ENCODE peak calls at places on chromosomes 2 and 18, in nine cellular contexts. One of them, this sample, is unnamed.

GRCh38 chr2:129253461-129253812 is 726.0 kb upstream of the RAB6C start:
- DNase-seq in substantia nigra: no peak
- DNase-seq in tibial artery: no peak
- DNase-seq in SJCRH30: peak
- DNase-seq in lung: no peak
- DNase-seq in GM03348: no peak
- DNase-seq in OCI-LY7: peak
- DNase-seq in AG09309: no peak
- DNase-seq in Caki2: no peak
- DNase-seq in this sample: no peak

GRCh38 chr2:53356291-53356905 is 411.2 kb upstream of the CHAC2 start:
- DNase-seq in OCI-LY7: no peak
- DNase-seq in lung: no peak
- DNase-seq in GM03348: no peak
- DNase-seq in AG09309: no peak
- DNase-seq in SJCRH30: peak
- DNase-seq in substantia nigra: no peak
- DNase-seq in tibial artery: no peak
- DNase-seq in Caki2: no peak
- DNase-seq in this sample: no peak

GRCh38 chr2:172081248-172082022 is 3.9 kb upstream of the DLX1 start:
- DNase-seq in Caki2: no peak
- DNase-seq in tibial artery: no peak
- DNase-seq in SJCRH30: no peak
- DNase-seq in lung: no peak
- DNase-seq in OCI-LY7: no peak
- DNase-seq in GM03348: no peak
- DNase-seq in substantia nigra: no peak
- DNase-seq in AG09309: no peak
- DNase-seq in this sample: no peak

GRCh38 chr2:44131177-44131576 is 37.5 kb upstream of the PPM1B start:
- DNase-seq in AG09309: no peak
- DNase-seq in substantia nigra: no peak
- DNase-seq in Caki2: no peak
- DNase-seq in tibial artery: no peak
- DNase-seq in OCI-LY7: no peak
- DNase-seq in lung: no peak
- DNase-seq in SJCRH30: no peak
- DNase-seq in GM03348: no peak
- DNase-seq in this sample: no peak

GRCh38 chr2:230774348-230774951 is 61.8 kb downstream of the CAB39 start:
- DNase-seq in OCI-LY7: no peak
- DNase-seq in substantia nigra: no peak
- DNase-seq in AG09309: peak
- DNase-seq in GM03348: peak
- DNase-seq in SJCRH30: no peak
- DNase-seq in Caki2: peak
- DNase-seq in tibial artery: no peak
- DNase-seq in lung: no peak
- DNase-seq in this sample: no peak

GRCh38 chr18:28723506-28723905 is 546.6 kb upstream of the CDH2 start:
- DNase-seq in AG09309: no peak
- DNase-seq in substantia nigra: no peak
- DNase-seq in lung: no peak
- DNase-seq in OCI-LY7: no peak
- DNase-seq in GM03348: no peak
- DNase-seq in Caki2: no peak
- DNase-seq in SJCRH30: no peak
- DNase-seq in tibial artery: no peak
- DNase-seq in this sample: no peak

GRCh38 chr2:217277646-217278048 is 417.8 kb upstream of the TNP1 start:
- DNase-seq in lung: no peak
- DNase-seq in GM03348: peak
- DNase-seq in substantia nigra: peak
- DNase-seq in AG09309: no peak
- DNase-seq in SJCRH30: peak
- DNase-seq in tibial artery: no peak
- DNase-seq in OCI-LY7: no peak
- DNase-seq in Caki2: peak
- DNase-seq in this sample: no peak

GRCh38 chr18:26511339-26512071 is 36.8 kb downstream of the KCTD1 start:
- DNase-seq in SJCRH30: no peak
- DNase-seq in AG09309: no peak
- DNase-seq in lung: peak
- DNase-seq in substantia nigra: no peak
- DNase-seq in Caki2: peak
- DNase-seq in tibial artery: no peak
- DNase-seq in OCI-LY7: no peak
- DNase-seq in GM03348: no peak
- DNase-seq in this sample: no peak

GRCh38 chr2:85601771-85602475 is 575 bp downstream of the TMEM150A start:
- DNase-seq in Caki2: no peak
- DNase-seq in substantia nigra: no peak
- DNase-seq in lung: peak
- DNase-seq in SJCRH30: no peak
- DNase-seq in tibial artery: peak
- DNase-seq in OCI-LY7: no peak
- DNase-seq in GM03348: peak
- DNase-seq in AG09309: no peak
- DNase-seq in this sample: peak

GRCh38 chr2:17309741-17310339 is 208.4 kb downstream of the RAD51AP2 start:
- DNase-seq in substantia nigra: no peak
- DNase-seq in SJCRH30: peak
- DNase-seq in GM03348: peak
- DNase-seq in lung: peak
- DNase-seq in AG09309: no peak
- DNase-seq in OCI-LY7: peak
- DNase-seq in Caki2: peak
- DNase-seq in tibial artery: no peak
- DNase-seq in this sample: peak

GRCh38 chr2:69791045-69791444 is 38.4 kb upstream of the GMCL1 start:
- DNase-seq in Caki2: no peak
- DNase-seq in OCI-LY7: peak
- DNase-seq in lung: no peak
- DNase-seq in AG09309: no peak
- DNase-seq in tibial artery: no peak
- DNase-seq in GM03348: no peak
- DNase-seq in substantia nigra: no peak
- DNase-seq in SJCRH30: no peak
- DNase-seq in this sample: no peak

GRCh38 chr2:122414911-122415310 is 659.5 kb downstream of the TSN start:
- DNase-seq in lung: no peak
- DNase-seq in SJCRH30: no peak
- DNase-seq in AG09309: no peak
- DNase-seq in tibial artery: no peak
- DNase-seq in Caki2: peak
- DNase-seq in substantia nigra: no peak
- DNase-seq in OCI-LY7: no peak
- DNase-seq in GM03348: no peak
- DNase-seq in this sample: no peak

GRCh38 chr2:15732341-15733077 is 140.8 kb downstream of the DDX1 start:
- DNase-seq in Caki2: no peak
- DNase-seq in SJCRH30: peak
- DNase-seq in substantia nigra: no peak
- DNase-seq in AG09309: no peak
- DNase-seq in GM03348: no peak
- DNase-seq in tibial artery: no peak
- DNase-seq in OCI-LY7: peak
- DNase-seq in lung: no peak
- DNase-seq in this sample: no peak

GRCh38 chr2:133561045-133561852 is 7.0 kb downstream of the NCKAP5 start:
- DNase-seq in substantia nigra: no peak
- DNase-seq in lung: no peak
- DNase-seq in tibial artery: no peak
- DNase-seq in Caki2: peak
- DNase-seq in OCI-LY7: peak
- DNase-seq in SJCRH30: no peak
- DNase-seq in AG09309: peak
- DNase-seq in GM03348: peak
- DNase-seq in this sample: no peak

GRCh38 chr2:239146011-239146641 is 254.7 kb downstream of the HDAC4 start:
- DNase-seq in AG09309: no peak
- DNase-seq in GM03348: no peak
- DNase-seq in substantia nigra: no peak
- DNase-seq in lung: no peak
- DNase-seq in tibial artery: no peak
- DNase-seq in Caki2: no peak
- DNase-seq in OCI-LY7: no peak
- DNase-seq in SJCRH30: no peak
- DNase-seq in this sample: no peak

GRCh38 chr2:69163109-69163508 is 150.1 kb downstream of the ANTXR1 start:
- DNase-seq in GM03348: peak
- DNase-seq in Caki2: peak
- DNase-seq in OCI-LY7: no peak
- DNase-seq in tibial artery: peak
- DNase-seq in substantia nigra: no peak
- DNase-seq in lung: no peak
- DNase-seq in SJCRH30: no peak
- DNase-seq in AG09309: peak
- DNase-seq in this sample: no peak

GRCh38 chr2:192591617-192592016 is 396.9 kb upstream of the TMEFF2 start:
- DNase-seq in AG09309: no peak
- DNase-seq in lung: no peak
- DNase-seq in Caki2: no peak
- DNase-seq in substantia nigra: no peak
- DNase-seq in GM03348: no peak
- DNase-seq in OCI-LY7: no peak
- DNase-seq in SJCRH30: no peak
- DNase-seq in tibial artery: no peak
- DNase-seq in this sample: no peak

GRCh38 chr2:130963849-130964793 is 127.4 kb downstream of the ARHGEF4 start:
- DNase-seq in tibial artery: no peak
- DNase-seq in GM03348: peak
- DNase-seq in SJCRH30: no peak
- DNase-seq in AG09309: no peak
- DNase-seq in OCI-LY7: no peak
- DNase-seq in lung: no peak
- DNase-seq in substantia nigra: no peak
- DNase-seq in Caki2: no peak
- DNase-seq in this sample: no peak

GRCh38 chr2:7738596-7738995 is 821.4 kb downstream of the RNF144A start:
- DNase-seq in GM03348: peak
- DNase-seq in OCI-LY7: no peak
- DNase-seq in substantia nigra: no peak
- DNase-seq in SJCRH30: no peak
- DNase-seq in AG09309: peak
- DNase-seq in Caki2: no peak
- DNase-seq in tibial artery: no peak
- DNase-seq in lung: no peak
- DNase-seq in this sample: no peak

GRCh38 chr2:12502759-12503158 is 214.0 kb upstream of the TRIB2 start:
- DNase-seq in SJCRH30: no peak
- DNase-seq in OCI-LY7: no peak
- DNase-seq in lung: no peak
- DNase-seq in AG09309: peak
- DNase-seq in Caki2: no peak
- DNase-seq in tibial artery: no peak
- DNase-seq in GM03348: peak
- DNase-seq in substantia nigra: no peak
- DNase-seq in this sample: no peak

GRCh38 chr2:129179199-129179598 is 800.3 kb upstream of the RAB6C start:
- DNase-seq in tibial artery: no peak
- DNase-seq in Caki2: no peak
- DNase-seq in AG09309: no peak
- DNase-seq in lung: no peak
- DNase-seq in OCI-LY7: no peak
- DNase-seq in SJCRH30: no peak
- DNase-seq in substantia nigra: no peak
- DNase-seq in GM03348: no peak
- DNase-seq in this sample: no peak

GRCh38 chr2:62216616-62217015 is 20.7 kb downstream of the B3GNT2 start:
- DNase-seq in OCI-LY7: no peak
- DNase-seq in SJCRH30: no peak
- DNase-seq in Caki2: no peak
- DNase-seq in GM03348: peak
- DNase-seq in tibial artery: peak
- DNase-seq in lung: no peak
- DNase-seq in substantia nigra: no peak
- DNase-seq in AG09309: peak
- DNase-seq in this sample: no peak

GRCh38 chr2:217797661-217798069 is 205.1 kb downstream of the TNS1 start:
- DNase-seq in substantia nigra: no peak
- DNase-seq in tibial artery: peak
- DNase-seq in Caki2: no peak
- DNase-seq in OCI-LY7: peak
- DNase-seq in AG09309: no peak
- DNase-seq in SJCRH30: no peak
- DNase-seq in lung: peak
- DNase-seq in GM03348: no peak
- DNase-seq in this sample: peak

GRCh38 chr2:96103388-96103705 is 13.0 kb downstream of the ADRA2B start:
- DNase-seq in tibial artery: peak
- DNase-seq in lung: no peak
- DNase-seq in OCI-LY7: no peak
- DNase-seq in substantia nigra: no peak
- DNase-seq in SJCRH30: no peak
- DNase-seq in Caki2: no peak
- DNase-seq in GM03348: no peak
- DNase-seq in AG09309: no peak
- DNase-seq in this sample: peak

GRCh38 chr18:10131783-10132381 is 218.1 kb downstream of the VAPA start:
- DNase-seq in OCI-LY7: no peak
- DNase-seq in SJCRH30: no peak
- DNase-seq in lung: no peak
- DNase-seq in AG09309: no peak
- DNase-seq in tibial artery: no peak
- DNase-seq in Caki2: no peak
- DNase-seq in GM03348: no peak
- DNase-seq in substantia nigra: no peak
- DNase-seq in this sample: no peak

GRCh38 chr18:6118080-6118479 is 222.8 kb upstream of the TMEM200C start:
- DNase-seq in AG09309: no peak
- DNase-seq in substantia nigra: no peak
- DNase-seq in Caki2: no peak
- DNase-seq in lung: no peak
- DNase-seq in tibial artery: no peak
- DNase-seq in OCI-LY7: no peak
- DNase-seq in GM03348: no peak
- DNase-seq in SJCRH30: no peak
- DNase-seq in this sample: no peak

GRCh38 chr2:241067501-241068135 is 34.5 kb downstream of the MTERF4 start:
- DNase-seq in lung: peak
- DNase-seq in SJCRH30: no peak
- DNase-seq in Caki2: no peak
- DNase-seq in GM03348: peak
- DNase-seq in substantia nigra: no peak
- DNase-seq in OCI-LY7: no peak
- DNase-seq in tibial artery: no peak
- DNase-seq in AG09309: no peak
- DNase-seq in this sample: no peak

GRCh38 chr2:189865836-189866235 is 81.6 kb downstream of the PMS1 start:
- DNase-seq in GM03348: no peak
- DNase-seq in substantia nigra: no peak
- DNase-seq in AG09309: no peak
- DNase-seq in OCI-LY7: peak
- DNase-seq in SJCRH30: no peak
- DNase-seq in tibial artery: no peak
- DNase-seq in Caki2: no peak
- DNase-seq in lung: no peak
- DNase-seq in this sample: no peak

GRCh38 chr2:150410809-150411208 is 76.7 kb downstream of the RND3 start:
- DNase-seq in tibial artery: no peak
- DNase-seq in SJCRH30: peak
- DNase-seq in lung: no peak
- DNase-seq in Caki2: peak
- DNase-seq in OCI-LY7: no peak
- DNase-seq in GM03348: peak
- DNase-seq in AG09309: no peak
- DNase-seq in substantia nigra: no peak
- DNase-seq in this sample: no peak

GRCh38 chr2:27198627-27199026 is 13.2 kb upstream of the ATRAID start:
- DNase-seq in tibial artery: no peak
- DNase-seq in lung: no peak
- DNase-seq in GM03348: no peak
- DNase-seq in SJCRH30: no peak
- DNase-seq in substantia nigra: no peak
- DNase-seq in Caki2: no peak
- DNase-seq in OCI-LY7: no peak
- DNase-seq in AG09309: no peak
- DNase-seq in this sample: no peak

GRCh38 chr18:24426073-24426397 is 435 bp upstream of the IMPACT start:
- DNase-seq in tibial artery: no peak
- DNase-seq in lung: no peak
- DNase-seq in AG09309: no peak
- DNase-seq in OCI-LY7: no peak
- DNase-seq in Caki2: no peak
- DNase-seq in SJCRH30: no peak
- DNase-seq in GM03348: no peak
- DNase-seq in substantia nigra: no peak
- DNase-seq in this sample: no peak